ENCODE peak calls at places on chromosome 12, in seven cellular contexts. B, X, W, L, D, E and F are unnamed samples.

GRCh38 chr12:94795520-94795919 is 145.2 kb upstream of the TMCC3 start:
- DNase-seq in B (no peak), X (peak), W (no peak), L (peak), D (peak), E (no peak), F (no peak)

GRCh38 chr12:59194794-59195193 is 274.5 kb upstream of the LRIG3 start:
- DNase-seq in B (no peak), X (peak), W (no peak), L (no peak), D (peak), E (no peak), F (no peak)

GRCh38 chr12:90017316-90017715 is 308.7 kb upstream of the ATP2B1 start:
- DNase-seq in B (no peak), X (no peak), W (no peak), L (no peak), D (no peak), E (no peak), F (no peak)

GRCh38 chr12:9867531-9867930 is 1.6 kb downstream of the CLEC2B start:
- DNase-seq in B (no peak), X (no peak), W (no peak), L (no peak), D (no peak), E (no peak), F (no peak)

GRCh38 chr12:3152013-3152412 is 74.8 kb downstream of the TSPAN9 start:
- DNase-seq in B (no peak), X (peak), W (no peak), L (no peak), D (peak), E (no peak), F (peak)

GRCh38 chr12:5063149-5063548 is 19.5 kb downstream of the KCNA5 start:
- DNase-seq in B (no peak), X (no peak), W (no peak), L (no peak), D (no peak), E (no peak), F (no peak)

GRCh38 chr12:25854991-25855390 is 103.5 kb upstream of the RASSF8 start:
- DNase-seq in B (no peak), X (no peak), W (no peak), L (no peak), D (no peak), E (no peak), F (no peak)

GRCh38 chr12:66365718-66366485 is 63.6 kb downstream of the HELB start:
- DNase-seq in B (no peak), X (no peak), W (no peak), L (no peak), D (no peak), E (no peak), F (no peak)

GRCh38 chr12:6916426-6917200 is 2.2 kb downstream of the ENO2 start:
- DNase-seq in B (no peak), X (no peak), W (no peak), L (no peak), D (no peak), E (no peak), F (no peak)

GRCh38 chr12:130401703-130402102 is 64.0 kb downstream of the PIWIL1 start:
- DNase-seq in B (no peak), X (peak), W (peak), L (no peak), D (peak), E (no peak), F (peak)

GRCh38 chr12:15732341-15733061 is 56.7 kb downstream of the EPS8 start:
- DNase-seq in B (no peak), X (no peak), W (no peak), L (peak), D (no peak), E (no peak), F (no peak)
- H3K4me3 ChIP-seq in B (no peak), X (no peak), W (no peak), L (peak), D (no peak), E (no peak), F (no peak)

DNA sequence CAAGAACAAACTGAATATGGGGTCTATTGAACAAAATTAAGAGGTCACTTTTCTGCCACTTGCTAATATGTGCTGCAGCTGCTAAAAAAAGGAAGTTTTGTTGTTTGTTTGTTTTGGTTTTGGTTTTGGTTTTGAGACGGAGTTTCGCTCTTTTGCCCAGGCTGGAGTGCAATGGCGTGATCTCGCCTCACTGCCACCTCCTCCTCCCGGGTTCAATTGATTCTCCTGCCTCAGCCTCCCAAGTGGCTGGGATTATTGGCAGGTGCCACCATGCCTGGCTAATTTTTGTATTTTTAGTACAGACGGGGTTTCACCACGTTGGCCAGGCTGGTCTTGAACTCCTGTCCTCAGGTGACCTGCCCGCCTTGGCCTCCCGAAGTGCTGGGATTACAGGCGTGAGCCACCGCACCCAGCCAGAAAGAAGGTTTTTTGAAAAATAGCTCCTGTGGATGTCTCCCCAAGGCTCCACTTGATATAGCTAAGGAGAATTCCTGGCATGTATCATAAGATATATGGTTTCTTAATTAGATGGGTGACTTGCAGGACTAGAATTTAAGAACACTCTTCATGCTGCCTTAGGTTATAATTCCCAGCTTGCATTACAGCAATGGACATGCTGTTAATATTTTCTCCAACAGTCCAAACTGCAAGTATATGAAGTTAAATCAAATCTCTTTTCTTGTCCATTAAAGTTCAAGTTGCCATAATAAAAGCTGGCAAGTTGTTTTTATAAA is 237.6 kb upstream of the AMIGO2 start:
- DNase-seq in B (no peak), X (no peak), W (no peak), L (no peak), D (no peak), E (no peak), F (no peak)
- H3K4me3 ChIP-seq in B (no peak), X (no peak), W (no peak), L (no peak), D (no peak), E (no peak), F (no peak)

GRCh38 chr12:30792648-30793499 is 38.1 kb upstream of the CAPRIN2 start:
- DNase-seq in B (no peak), X (peak), W (no peak), L (peak), D (no peak), E (no peak), F (no peak)
- H3K4me3 ChIP-seq in B (no peak), X (no peak), W (no peak), L (peak), D (no peak), E (no peak), F (no peak)

DNA sequence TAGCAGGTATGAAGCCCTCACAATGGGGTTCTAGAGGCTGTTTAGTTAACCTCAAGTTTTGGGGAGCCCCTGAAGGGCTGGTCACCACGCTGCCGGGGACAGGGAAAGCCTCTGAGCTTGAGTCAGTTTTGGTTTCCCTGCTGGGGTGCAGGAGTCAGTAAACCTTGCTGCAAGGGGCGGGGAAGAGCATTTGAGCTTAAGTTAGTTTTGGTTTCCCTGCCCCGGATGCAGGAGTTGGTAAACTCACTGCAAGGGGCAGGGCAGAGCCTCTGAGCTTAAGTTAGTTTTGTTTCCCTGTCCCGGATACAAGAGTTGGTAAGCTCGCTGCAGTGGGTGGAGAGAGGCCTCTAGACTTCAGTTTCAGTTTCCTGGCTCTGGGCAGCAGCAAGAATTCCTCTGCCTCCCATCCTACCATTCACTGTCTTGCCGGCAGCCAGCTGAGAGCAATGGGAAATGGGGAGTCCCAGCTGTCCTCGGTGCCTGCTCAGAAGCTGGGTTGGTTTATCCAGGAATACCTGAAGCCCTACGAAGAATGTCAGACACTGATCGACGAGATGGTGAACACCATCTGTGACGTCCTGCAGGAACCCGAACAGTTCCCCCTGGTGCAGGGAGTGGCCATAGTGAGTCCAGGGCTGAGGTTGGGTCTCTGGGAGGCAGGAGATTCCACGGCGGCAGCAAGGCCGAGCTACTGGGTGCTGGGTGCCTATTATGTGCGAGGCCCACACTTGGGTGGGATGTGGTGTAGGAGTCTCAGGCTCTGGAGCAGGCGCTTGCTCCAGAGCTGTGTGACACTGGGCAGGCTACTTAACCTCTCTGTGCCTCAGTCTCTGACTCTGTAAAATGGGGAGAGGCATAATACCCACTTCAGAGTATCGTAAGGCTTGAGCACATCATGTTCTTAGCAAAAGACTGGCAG is at the start of gene OAS2:
- DNase-seq in B (peak), X (peak), W (peak), L (no peak), D (no peak), E (peak), F (peak)
- H3K4me3 ChIP-seq in B (peak), X (no peak), W (no peak), L (no peak), D (no peak), E (peak), F (peak)

GRCh38 chr12:93468008-93468371 is 676 bp downstream of the MRPL42 start:
- DNase-seq in B (no peak), X (no peak), W (no peak), L (no peak), D (no peak), E (no peak), F (no peak)

GRCh38 chr12:93467351-93468007 is at the start of gene MRPL42:
- DNase-seq in B (peak), X (peak), W (peak), L (peak), D (peak), E (peak), F (peak)

GRCh38 chr12:93461503-93461902 is 5.8 kb upstream of the MRPL42 start:
- DNase-seq in B (no peak), X (no peak), W (no peak), L (no peak), D (no peak), E (no peak), F (no peak)

GRCh38 chr12:93469386-93469785 is 2.1 kb downstream of the MRPL42 start:
- DNase-seq in B (no peak), X (no peak), W (no peak), L (no peak), D (no peak), E (no peak), F (no peak)

DNA sequence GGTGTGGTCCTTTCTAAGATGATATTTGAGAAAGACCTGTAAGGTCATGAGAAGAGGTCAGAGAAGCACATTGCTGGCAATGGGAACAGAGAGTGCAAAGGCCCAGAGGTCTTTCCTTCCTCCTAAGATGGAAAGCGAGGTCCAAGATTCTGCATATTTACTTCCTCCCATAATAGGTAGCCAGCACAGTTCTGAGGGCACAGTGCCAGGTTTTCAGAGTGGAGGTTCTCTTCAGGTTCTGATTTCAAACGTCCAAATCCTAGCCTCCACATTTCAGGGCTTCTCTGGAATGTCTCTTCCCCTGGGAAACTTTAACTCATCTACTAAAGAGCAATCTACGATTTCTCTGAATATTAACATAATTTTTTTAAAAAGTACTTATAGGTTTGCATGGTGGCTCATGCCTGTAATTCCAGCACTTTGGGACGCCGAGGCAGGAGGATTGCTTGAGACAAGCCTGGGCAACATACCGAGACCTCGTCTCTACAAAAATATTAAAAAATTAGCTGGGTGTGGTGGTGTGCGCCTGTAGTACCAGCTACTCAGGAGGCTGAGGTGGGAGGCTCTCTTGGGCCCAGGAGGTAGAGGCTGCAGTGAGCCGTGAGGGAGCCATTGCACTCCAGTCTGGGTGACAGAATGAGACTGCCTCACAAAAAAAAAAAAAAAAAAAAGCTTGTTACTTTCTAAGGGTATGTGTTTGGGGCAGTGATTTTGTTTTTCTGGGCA is 526 bp upstream of the MRPL42 start:
- DNase-seq in B (no peak), X (no peak), W (no peak), L (no peak), D (no peak), E (no peak), F (no peak)
- H3K4me3 ChIP-seq in B (peak), X (peak), W (peak), L (peak), D (no peak), E (no peak), F (peak)

GRCh38 chr12:54033980-54034783 is 1.3 kb downstream of the HOXC5 start:
- DNase-seq in B (no peak), X (no peak), W (no peak), L (no peak), D (no peak), E (no peak), F (no peak)

GRCh38 chr12:54030889-54031860 is 1.7 kb upstream of the HOXC5 start:
- DNase-seq in B (no peak), X (peak), W (peak), L (no peak), D (no peak), E (no peak), F (no peak)

GRCh38 chr12:54032220-54032619 is 630 bp upstream of the HOXC5 start:
- DNase-seq in B (no peak), X (no peak), W (no peak), L (no peak), D (no peak), E (no peak), F (no peak)

GRCh38 chr12:54033106-54033979 is 493 bp downstream of the HOXC5 start:
- DNase-seq in B (no peak), X (peak), W (no peak), L (no peak), D (no peak), E (no peak), F (no peak)

DNA sequence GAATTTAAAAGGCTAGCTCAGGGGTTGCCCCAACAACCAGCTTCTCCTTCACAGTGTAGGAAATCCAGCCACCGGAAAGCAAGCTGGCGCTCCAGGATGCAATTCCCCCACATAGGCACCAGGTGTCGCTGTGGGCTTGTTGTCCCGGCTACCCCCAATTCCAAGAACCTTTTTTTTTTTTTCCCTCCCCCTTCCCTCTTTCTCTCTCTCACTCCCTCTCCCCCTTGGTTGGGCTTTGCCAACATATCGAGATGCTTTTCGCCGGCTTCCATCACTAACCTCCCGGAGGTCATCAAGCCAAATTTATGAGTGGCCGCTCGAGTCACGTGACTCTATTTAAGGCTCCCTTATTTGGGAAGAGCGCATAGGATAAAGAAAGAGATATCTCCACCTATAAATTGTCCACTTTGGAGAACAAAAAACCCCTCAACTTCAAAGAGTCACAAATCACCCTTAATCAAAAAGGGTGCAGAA is at the start of gene HOXC5:
- DNase-seq in B (no peak), X (peak), W (peak), L (peak), D (peak), E (peak), F (no peak)
- H3K4me3 ChIP-seq in B (peak), X (no peak), W (peak), L (peak), D (peak), E (no peak), F (peak)

GRCh38 chr12:27824126-27824842 is 44.2 kb upstream of the MANSC4 start:
- DNase-seq in B (no peak), X (no peak), W (no peak), L (no peak), D (no peak), E (no peak), F (no peak)

GRCh38 chr12:27822076-27822712 is 42.2 kb upstream of the MANSC4 start:
- DNase-seq in B (no peak), X (no peak), W (no peak), L (peak), D (no peak), E (no peak), F (no peak)

GRCh38 chr12:27820564-27820963 is 40.5 kb upstream of the MANSC4 start:
- DNase-seq in B (no peak), X (no peak), W (no peak), L (no peak), D (no peak), E (no peak), F (no peak)

GRCh38 chr12:27823038-27823437 is 43.0 kb upstream of the MANSC4 start:
- DNase-seq in B (no peak), X (no peak), W (no peak), L (no peak), D (no peak), E (no peak), F (no peak)

DNA sequence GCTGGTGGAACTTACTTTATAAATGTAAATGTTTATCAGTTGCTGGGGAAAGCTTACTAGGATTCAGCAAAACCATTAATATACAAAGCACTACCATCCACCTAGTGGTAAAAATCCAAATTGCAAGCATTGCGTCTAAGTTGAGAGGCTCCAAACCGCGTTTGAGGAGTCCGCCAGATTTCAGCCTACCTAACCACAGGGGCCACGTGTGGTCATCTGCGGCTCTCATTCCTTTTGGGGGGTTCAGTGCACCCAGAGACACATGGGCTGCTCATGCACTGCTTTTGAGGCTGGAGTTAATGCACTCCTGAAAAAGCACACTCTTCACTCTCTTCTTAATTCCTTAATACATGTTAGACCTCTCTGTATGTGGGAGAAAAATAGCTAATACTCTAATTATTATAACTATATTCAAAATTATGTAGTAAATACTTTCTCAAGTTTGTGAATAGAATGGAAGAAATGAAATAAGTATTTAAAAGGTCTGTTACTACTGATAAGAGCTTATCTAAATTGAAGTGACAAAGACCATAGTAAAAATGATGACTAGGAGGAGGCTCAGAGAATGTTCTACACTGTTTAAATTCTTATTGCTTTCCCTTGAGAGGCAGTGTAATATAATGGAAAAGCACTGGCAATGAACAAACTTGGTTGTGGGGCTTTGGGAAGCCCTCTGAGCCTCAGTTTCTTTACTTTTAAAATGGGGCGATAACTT is 41.4 kb upstream of the MANSC4 start:
- DNase-seq in B (no peak), X (peak), W (peak), L (peak), D (peak), E (no peak), F (no peak)
- H3K4me3 ChIP-seq in B (no peak), X (no peak), W (no peak), L (no peak), D (no peak), E (no peak), F (peak)

DNA sequence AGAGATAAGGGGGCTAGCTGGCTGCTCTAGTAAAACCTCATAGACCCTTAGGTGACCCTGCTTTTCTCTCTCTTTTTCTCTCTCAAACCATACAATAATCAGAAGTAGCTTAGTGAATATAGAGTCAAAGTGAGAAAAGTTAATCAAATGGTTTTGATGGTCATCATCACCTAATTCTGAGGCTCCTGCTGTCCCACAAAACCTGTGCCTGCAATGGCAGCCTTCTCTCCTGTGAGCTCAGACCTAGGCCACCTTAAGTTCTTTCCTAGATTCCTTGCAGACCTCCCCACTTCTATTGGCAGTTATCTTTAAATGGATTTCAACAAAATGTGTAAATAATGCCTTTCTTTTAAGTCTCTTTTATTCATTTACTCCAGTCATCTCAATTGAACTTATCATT is 1.5 kb upstream of the RPAP3 start:
- DNase-seq in B (no peak), X (no peak), W (no peak), L (no peak), D (no peak), E (no peak), F (no peak)
- H3K4me3 ChIP-seq in B (no peak), X (no peak), W (no peak), L (no peak), D (no peak), E (no peak), F (no peak)

GRCh38 chr12:53740130-53740491 is 11.7 kb downstream of the CISTR start:
- DNase-seq in B (no peak), X (no peak), W (no peak), L (no peak), D (no peak), E (no peak), F (no peak)
- H3K4me3 ChIP-seq in B (no peak), X (peak), W (peak), L (no peak), D (no peak), E (no peak), F (peak)